ENCODE peak calls at places on chromosomes 16 and 17, in eight cellular contexts. E, A, I, Z, G, P, D and L are unnamed samples.

GRCh38 chr16:27515874-27516353 is 33.8 kb downstream of the GTF3C1 start:
- DNase-seq in E (no peak), D (peak; percentile 45), A (no peak), P (peak; percentile 51), I (peak; percentile 19), Z (peak; percentile 8), G (no peak), L (peak; percentile 54)

GRCh38 chr16:88331989-88332920 is 50.5 kb upstream of the ZNF469 start:
- DNase-seq in I (peak; percentile 99), A (peak; percentile 98), G (peak; percentile 100), D (peak; percentile 98), E (no peak), P (no peak), Z (no peak), L (no peak)

GRCh38 chr16:12163970-12164369 is 187.4 kb downstream of the SNX29 start:
- DNase-seq in A (no peak), D (no peak), P (no peak), G (no peak), E (no peak), Z (no peak), I (no peak), L (no peak)

GRCh38 chr16:11138769-11139623 is 117.0 kb downstream of the SOCS1 start:
- DNase-seq in G (no peak), I (peak; percentile 58), E (no peak), D (no peak), Z (no peak), P (no peak), A (peak; percentile 71), L (no peak)

GRCh38 chr16:930511-930910 is 40.3 kb downstream of the LMF1 start:
- DNase-seq in D (no peak), G (no peak), P (peak; percentile 0), Z (no peak), I (no peak), A (no peak), E (no peak), L (peak; percentile 8)

GRCh38 chr17:39139137-39139516 is 12.3 kb downstream of the PLXDC1 start:
- DNase-seq in D (peak; percentile 48), A (peak; percentile 81), P (no peak), G (peak; percentile 68), I (peak; percentile 87), Z (no peak), E (no peak), L (no peak)

GRCh38 chr17:75344664-75345063 is 55.4 kb upstream of the SLC25A19 start:
- DNase-seq in Z (peak; percentile 36), A (no peak), G (no peak), D (no peak), P (peak; percentile 15), I (no peak), E (no peak), L (no peak)

GRCh38 chr17:9269350-9270035 is 248.2 kb downstream of the NTN1 start:
- DNase-seq in G (no peak), A (no peak), I (no peak), P (no peak), E (no peak), D (no peak), Z (no peak), L (no peak)

GRCh38 chr16:69861276-69862030 is 89.7 kb upstream of the CLEC18A start:
- DNase-seq in E (no peak), G (peak; percentile 24), Z (no peak), D (no peak), A (peak; percentile 76), I (peak; percentile 64), P (no peak), L (peak; percentile 66)

GRCh38 chr17:74619077-74619673 is 4.4 kb downstream of the CD300E start:
- DNase-seq in I (no peak), E (no peak), G (no peak), A (no peak), D (no peak), P (no peak), Z (no peak), L (no peak)

GRCh38 chr17:75778861-75779249 is 5.8 kb upstream of the UNK start:
- DNase-seq in D (no peak), P (peak; percentile 82), I (no peak), E (no peak), Z (no peak), G (no peak), A (no peak), L (no peak)

GRCh38 chr17:63649813-63650212 is 27.6 kb downstream of the MAP3K3 start:
- DNase-seq in P (no peak), G (no peak), E (no peak), Z (no peak), I (no peak), A (no peak), D (no peak), L (no peak)